ENCODE peak calls at places on chromosome 19, in seven cellular contexts. One of them, this sample, is unnamed.

GRCh38 chr19:12788682-12789097 is 2.6 kb upstream of the JUNB start:
- DNase-seq in tibial artery: peak; percentile 93
- DNase-seq in AG09309: no peak
- DNase-seq in endodermal cell: peak; percentile 77
- DNase-seq in upper lobe of left lung: peak; percentile 90
- DNase-seq in GM23338: peak; percentile 72
- DNase-seq in psoas muscle: peak; percentile 85
- DNase-seq in this sample: no peak

GRCh38 chr19:4358709-4359626 is 15.6 kb downstream of the MPND start:
- DNase-seq in upper lobe of left lung: no peak
- DNase-seq in tibial artery: no peak
- DNase-seq in AG09309: no peak
- DNase-seq in endodermal cell: peak; percentile 45
- DNase-seq in psoas muscle: no peak
- DNase-seq in GM23338: no peak
- DNase-seq in this sample: no peak

GRCh38 chr19:53068834-53069233 is 24.3 kb downstream of the ERVV-2 start:
- DNase-seq in GM23338: no peak
- DNase-seq in tibial artery: no peak
- DNase-seq in upper lobe of left lung: no peak
- DNase-seq in AG09309: no peak
- DNase-seq in psoas muscle: no peak
- DNase-seq in endodermal cell: no peak
- DNase-seq in this sample: no peak

GRCh38 chr19:11552666-11553372 is 6.2 kb downstream of the ELOF1 start:
- DNase-seq in psoas muscle: no peak
- DNase-seq in upper lobe of left lung: no peak
- DNase-seq in endodermal cell: no peak
- DNase-seq in tibial artery: no peak
- DNase-seq in AG09309: no peak
- DNase-seq in GM23338: no peak
- DNase-seq in this sample: no peak

GRCh38 chr19:3227054-3227626 is 2.7 kb downstream of the CELF5 start:
- DNase-seq in psoas muscle: no peak
- DNase-seq in GM23338: no peak
- DNase-seq in tibial artery: no peak
- DNase-seq in endodermal cell: no peak
- DNase-seq in AG09309: no peak
- DNase-seq in upper lobe of left lung: no peak
- DNase-seq in this sample: no peak

GRCh38 chr19:13712767-13713201 is 51.5 kb upstream of the MRI1 start:
- DNase-seq in upper lobe of left lung: no peak
- DNase-seq in psoas muscle: no peak
- DNase-seq in tibial artery: no peak
- DNase-seq in AG09309: no peak
- DNase-seq in endodermal cell: no peak
- DNase-seq in GM23338: no peak
- DNase-seq in this sample: no peak

GRCh38 chr19:53947624-53948023 is 15.1 kb upstream of the CACNG8 start:
- DNase-seq in upper lobe of left lung: no peak
- DNase-seq in endodermal cell: peak; percentile 81
- DNase-seq in GM23338: peak; percentile 85
- DNase-seq in psoas muscle: no peak
- DNase-seq in tibial artery: no peak
- DNase-seq in AG09309: no peak
- DNase-seq in this sample: no peak

GRCh38 chr19:12939908-12940533 is 1.6 kb downstream of the CALR start:
- DNase-seq in tibial artery: no peak
- DNase-seq in GM23338: no peak
- DNase-seq in psoas muscle: no peak
- DNase-seq in upper lobe of left lung: no peak
- DNase-seq in endodermal cell: no peak
- DNase-seq in AG09309: no peak
- DNase-seq in this sample: no peak

GRCh38 chr19:4474504-4475136 is 2.5 kb downstream of the HDGFL2 start:
- DNase-seq in upper lobe of left lung: no peak
- DNase-seq in endodermal cell: peak; percentile 94
- DNase-seq in tibial artery: no peak
- DNase-seq in psoas muscle: no peak
- DNase-seq in GM23338: peak; percentile 95
- DNase-seq in AG09309: no peak
- DNase-seq in this sample: no peak

GRCh38 chr19:27794444-27795042 is 1418.4 kb downstream of the UQCRFS1 start:
- DNase-seq in AG09309: no peak
- DNase-seq in upper lobe of left lung: no peak
- DNase-seq in psoas muscle: no peak
- DNase-seq in endodermal cell: peak; percentile 85
- DNase-seq in tibial artery: no peak
- DNase-seq in GM23338: peak; percentile 69
- DNase-seq in this sample: no peak

GRCh38 chr19:11451942-11452813 is 16.7 kb downstream of the PRKCSH start:
- DNase-seq in tibial artery: no peak
- DNase-seq in endodermal cell: peak; percentile 66
- DNase-seq in GM23338: peak; percentile 59
- DNase-seq in AG09309: no peak
- DNase-seq in upper lobe of left lung: no peak
- DNase-seq in psoas muscle: no peak
- DNase-seq in this sample: no peak

GRCh38 chr19:53903055-53903680 is 5.9 kb upstream of the CACNG7 start:
- DNase-seq in endodermal cell: peak; percentile 90
- DNase-seq in psoas muscle: no peak
- DNase-seq in GM23338: peak; percentile 97
- DNase-seq in AG09309: no peak
- DNase-seq in upper lobe of left lung: no peak
- DNase-seq in tibial artery: no peak
- DNase-seq in this sample: peak; percentile 45

GRCh38 chr19:49888478-49888901 is 8.2 kb downstream of the IL4I1 start:
- DNase-seq in endodermal cell: no peak
- DNase-seq in tibial artery: no peak
- DNase-seq in upper lobe of left lung: no peak
- DNase-seq in psoas muscle: no peak
- DNase-seq in AG09309: no peak
- DNase-seq in GM23338: no peak
- DNase-seq in this sample: no peak

GRCh38 chr19:52735734-52736133 is 890 bp upstream of the ZNF611 start:
- DNase-seq in tibial artery: peak; percentile 70
- DNase-seq in upper lobe of left lung: peak; percentile 89
- DNase-seq in psoas muscle: peak; percentile 77
- DNase-seq in AG09309: no peak
- DNase-seq in GM23338: peak; percentile 97
- DNase-seq in endodermal cell: peak; percentile 95
- DNase-seq in this sample: no peak

GRCh38 chr19:31261651-31262331 is 87.4 kb downstream of the TSHZ3 start:
- DNase-seq in upper lobe of left lung: no peak
- DNase-seq in psoas muscle: no peak
- DNase-seq in endodermal cell: peak; percentile 11
- DNase-seq in GM23338: no peak
- DNase-seq in AG09309: no peak
- DNase-seq in tibial artery: no peak
- DNase-seq in this sample: no peak

GRCh38 chr19:34678421-34678820 is 943 bp downstream of the ZNF302 start:
- DNase-seq in upper lobe of left lung: no peak
- DNase-seq in endodermal cell: no peak
- DNase-seq in GM23338: no peak
- DNase-seq in AG09309: no peak
- DNase-seq in tibial artery: no peak
- DNase-seq in psoas muscle: no peak
- DNase-seq in this sample: no peak

GRCh38 chr19:8566855-8567254 is 10.4 kb downstream of the MYO1F start:
- DNase-seq in GM23338: no peak
- DNase-seq in upper lobe of left lung: no peak
- DNase-seq in psoas muscle: no peak
- DNase-seq in tibial artery: no peak
- DNase-seq in AG09309: no peak
- DNase-seq in endodermal cell: no peak
- DNase-seq in this sample: no peak

GRCh38 chr19:34118879-34119748 is 53.2 kb upstream of the LSM14A start:
- DNase-seq in tibial artery: no peak
- DNase-seq in psoas muscle: no peak
- DNase-seq in endodermal cell: no peak
- DNase-seq in AG09309: no peak
- DNase-seq in GM23338: no peak
- DNase-seq in upper lobe of left lung: no peak
- DNase-seq in this sample: no peak

GRCh38 chr19:44212865-44213346 is 574 bp downstream of the ZNF227 start:
- DNase-seq in AG09309: no peak
- DNase-seq in psoas muscle: no peak
- DNase-seq in upper lobe of left lung: no peak
- DNase-seq in endodermal cell: peak; percentile 51
- DNase-seq in GM23338: peak; percentile 53
- DNase-seq in tibial artery: no peak
- DNase-seq in this sample: peak; percentile 2

GRCh38 chr19:53532362-53532761 is 5.6 kb upstream of the ZNF331 start:
- DNase-seq in endodermal cell: no peak
- DNase-seq in GM23338: no peak
- DNase-seq in AG09309: no peak
- DNase-seq in tibial artery: no peak
- DNase-seq in psoas muscle: no peak
- DNase-seq in upper lobe of left lung: no peak
- DNase-seq in this sample: no peak

GRCh38 chr19:54317108-54317964 is 4.4 kb upstream of the LILRA5 start:
- DNase-seq in AG09309: no peak
- DNase-seq in upper lobe of left lung: peak; percentile 79
- DNase-seq in endodermal cell: no peak
- DNase-seq in tibial artery: peak; percentile 42
- DNase-seq in GM23338: peak; percentile 44
- DNase-seq in psoas muscle: no peak
- DNase-seq in this sample: no peak

GRCh38 chr19:56838930-56839664 is 1.4 kb downstream of the PEG3 start:
- DNase-seq in tibial artery: peak; percentile 98
- DNase-seq in psoas muscle: peak; percentile 97
- DNase-seq in AG09309: no peak
- DNase-seq in GM23338: no peak
- DNase-seq in endodermal cell: no peak
- DNase-seq in upper lobe of left lung: peak; percentile 96
- DNase-seq in this sample: no peak

DNA sequence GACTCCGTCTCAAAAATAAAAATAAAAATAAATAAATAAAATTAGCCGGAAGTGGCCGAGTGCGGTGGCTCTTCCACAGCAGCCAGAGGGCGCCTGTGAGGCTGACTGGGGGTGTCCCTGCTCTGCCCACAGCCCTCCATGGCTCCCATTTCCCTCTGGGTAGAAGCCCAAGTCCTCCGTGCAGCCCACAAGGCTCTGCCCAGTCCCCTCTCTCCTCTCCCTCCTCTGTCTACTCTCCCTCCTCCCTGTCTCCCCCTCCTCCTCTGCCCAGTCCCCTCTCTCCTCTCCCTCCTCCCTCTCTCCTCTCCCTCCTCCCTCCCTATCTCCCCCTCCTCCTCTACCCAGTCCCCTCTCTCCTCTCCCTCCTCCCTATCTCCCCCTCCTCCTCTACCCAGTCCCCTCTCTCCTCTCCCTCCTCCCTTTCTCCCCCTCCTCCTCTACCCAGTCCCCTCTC is 20.4 kb downstream of the MISP start:
- DNase-seq in GM23338: peak; percentile 62
- DNase-seq in upper lobe of left lung: no peak
- DNase-seq in AG09309: no peak
- DNase-seq in psoas muscle: no peak
- DNase-seq in tibial artery: no peak
- DNase-seq in endodermal cell: peak; percentile 66
- DNase-seq in this sample: no peak
- TF ChIP-seq CTCF in GM23338: peak; percentile 38
- TF ChIP-seq CTCF in upper lobe of left lung: peak; percentile 44
- TF ChIP-seq CTCF in AG09309: peak; percentile 68
- TF ChIP-seq CTCF in psoas muscle: peak; percentile 53
- TF ChIP-seq CTCF in tibial artery: peak; percentile 33
- TF ChIP-seq CTCF in endodermal cell: peak; percentile 76
- TF ChIP-seq CTCF in this sample: peak; percentile 62

GRCh38 chr19:46785980-46786235 is 2.5 kb downstream of the SLC1A5 start:
- DNase-seq in GM23338: no peak
- DNase-seq in upper lobe of left lung: no peak
- DNase-seq in endodermal cell: no peak
- DNase-seq in psoas muscle: no peak
- DNase-seq in AG09309: no peak
- DNase-seq in tibial artery: no peak
- DNase-seq in this sample: no peak
- H3K4me3 ChIP-seq in GM23338: peak overlapping the region; percentile 98
- H3K4me3 ChIP-seq in upper lobe of left lung: peak overlapping the region; percentile 73
- H3K4me3 ChIP-seq in endodermal cell: peak overlapping the region; percentile 93
- H3K4me3 ChIP-seq in psoas muscle: peak overlapping the region; percentile 67
- H3K4me3 ChIP-seq in AG09309: peak overlapping the region; percentile 96
- H3K4me3 ChIP-seq in tibial artery: peak overlapping the region; percentile 92
- H3K4me3 ChIP-seq in this sample: peak overlapping the region; percentile 95

GRCh38 chr19:18946918-18947317 is 5.9 kb upstream of the HOMER3 start:
- DNase-seq in upper lobe of left lung: no peak
- DNase-seq in GM23338: no peak
- DNase-seq in psoas muscle: no peak
- DNase-seq in endodermal cell: no peak
- DNase-seq in AG09309: no peak
- DNase-seq in tibial artery: no peak
- DNase-seq in this sample: no peak

GRCh38 chr19:18943465-18943864 is 2.4 kb upstream of the HOMER3 start:
- DNase-seq in endodermal cell: no peak
- DNase-seq in upper lobe of left lung: no peak
- DNase-seq in AG09309: no peak
- DNase-seq in tibial artery: no peak
- DNase-seq in GM23338: no peak
- DNase-seq in psoas muscle: no peak
- DNase-seq in this sample: no peak

GRCh38 chr19:18946335-18946734 is 5.3 kb upstream of the HOMER3 start:
- DNase-seq in endodermal cell: no peak
- DNase-seq in AG09309: no peak
- DNase-seq in tibial artery: no peak
- DNase-seq in upper lobe of left lung: no peak
- DNase-seq in GM23338: no peak
- DNase-seq in psoas muscle: no peak
- DNase-seq in this sample: no peak

GRCh38 chr19:18942692-18943091 is 1.7 kb upstream of the HOMER3 start:
- DNase-seq in psoas muscle: no peak
- DNase-seq in upper lobe of left lung: no peak
- DNase-seq in AG09309: no peak
- DNase-seq in tibial artery: no peak
- DNase-seq in GM23338: no peak
- DNase-seq in endodermal cell: no peak
- DNase-seq in this sample: no peak

DNA sequence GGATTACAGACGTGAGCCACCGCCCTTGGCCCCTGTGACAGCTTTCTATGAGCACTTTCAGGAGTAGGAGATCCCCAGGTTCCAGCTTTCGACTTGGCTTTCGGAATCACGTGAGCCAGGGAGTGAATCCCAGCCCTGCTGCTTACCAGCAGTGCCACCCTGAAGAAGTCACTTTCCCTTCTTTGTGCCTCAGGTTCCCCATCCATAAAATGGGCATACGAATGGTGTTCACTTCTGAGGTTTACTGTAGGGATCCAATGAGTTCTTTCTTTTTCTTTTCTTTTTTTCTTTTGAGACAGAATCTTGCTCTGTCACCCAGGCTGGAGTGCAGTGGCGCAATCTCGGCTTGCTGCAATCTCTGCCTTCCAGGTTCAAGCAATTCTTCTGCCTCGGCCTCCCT is 4.3 kb upstream of the HOMER3 start:
- DNase-seq in endodermal cell: no peak
- DNase-seq in tibial artery: no peak
- DNase-seq in AG09309: no peak
- DNase-seq in GM23338: no peak
- DNase-seq in upper lobe of left lung: no peak
- DNase-seq in psoas muscle: no peak
- DNase-seq in this sample: no peak
- TF ChIP-seq CTCF in endodermal cell: no peak
- TF ChIP-seq CTCF in tibial artery: no peak
- TF ChIP-seq CTCF in AG09309: no peak
- TF ChIP-seq CTCF in GM23338: no peak
- TF ChIP-seq CTCF in upper lobe of left lung: no peak
- TF ChIP-seq CTCF in psoas muscle: no peak
- TF ChIP-seq CTCF in this sample: no peak

GRCh38 chr19:18428837-18429674 is 8.9 kb downstream of the ISYNA1 start:
- DNase-seq in upper lobe of left lung: peak; percentile 72
- DNase-seq in GM23338: peak; percentile 96
- DNase-seq in AG09309: no peak
- DNase-seq in endodermal cell: peak; percentile 97
- DNase-seq in psoas muscle: peak; percentile 70
- DNase-seq in tibial artery: peak; percentile 87
- DNase-seq in this sample: no peak
- H3K4me3 ChIP-seq in upper lobe of left lung: peak overlapping the region; percentile 51
- H3K4me3 ChIP-seq in GM23338: peak overlapping the region; percentile 73
- H3K4me3 ChIP-seq in AG09309: peak overlapping the region; percentile 29
- H3K4me3 ChIP-seq in endodermal cell: peak overlapping the region; percentile 58
- H3K4me3 ChIP-seq in psoas muscle: peak overlapping the region; percentile 41
- H3K4me3 ChIP-seq in tibial artery: peak overlapping the region; percentile 42
- H3K4me3 ChIP-seq in this sample: peak overlapping the region; percentile 13